ENCODE peak calls at places on chromosomes 3 and 15, in four cellular contexts. Z is Calu3, N is neural crest cell, L is GM12864. J is an unnamed sample.

GRCh38 chr15:25804451-25804850 is 58.7 kb downstream of the ATP10A start:
- DNase-seq in L (no peak), Z (no peak), N (no peak), J (no peak)

GRCh38 chr3:124281453-124282316 is 289.8 kb upstream of the ROPN1 start:
- DNase-seq in Z (peak), L (no peak), N (no peak), J (peak)

GRCh38 chr3:13537926-13538325 is 11.0 kb upstream of the FBLN2 start:
- DNase-seq in N (no peak), Z (peak), L (no peak), J (no peak)

GRCh38 chr15:23566070-23567050 is 886 bp downstream of the MKRN3 start:
- DNase-seq in L (no peak), N (peak), Z (no peak), J (no peak)

GRCh38 chr15:70121656-70122297 is 24.1 kb upstream of the TLE3 start:
- DNase-seq in L (no peak), Z (no peak), N (no peak), J (no peak)

GRCh38 chr3:145417678-145418077 is 743.3 kb downstream of the PLOD2 start:
- DNase-seq in Z (no peak), N (no peak), L (no peak), J (no peak)

GRCh38 chr3:78689378-78689777 is 1078.4 kb downstream of the ROBO1 start:
- DNase-seq in L (no peak), Z (no peak), N (no peak), J (no peak)

GRCh38 chr3:141151439-141151838 is 80.2 kb upstream of the PXYLP1 start:
- DNase-seq in L (no peak), N (no peak), Z (no peak), J (no peak)

GRCh38 chr15:25903024-25903581 is 40.0 kb upstream of the ATP10A start:
- DNase-seq in Z (no peak), N (no peak), L (no peak), J (no peak)

GRCh38 chr3:129187857-129188256 is 4.2 kb upstream of the CNBP start:
- DNase-seq in L (no peak), N (no peak), Z (no peak), J (no peak)

GRCh38 chr3:114584734-114585371 is 291.0 kb downstream of the TIGIT start:
- DNase-seq in L (no peak), N (no peak), Z (no peak), J (no peak)

GRCh38 chr3:112671930-112672715 is 31.2 kb upstream of the CCDC80 start:
- DNase-seq in L (no peak), N (no peak), Z (no peak), J (no peak)

GRCh38 chr3:170144437-170144843 is 37.1 kb downstream of the PHC3 start:
- DNase-seq in Z (no peak), L (no peak), N (no peak), J (peak)

GRCh38 chr15:66505430-66505811 is 295 bp downstream of the ZWILCH start:
- DNase-seq in L (no peak), N (no peak), Z (no peak), J (no peak)

GRCh38 chr3:133937756-133938601 is 42.3 kb upstream of the RAB6B start:
- DNase-seq in L (no peak), N (no peak), Z (peak), J (no peak)

GRCh38 chr3:72641072-72641471 is 207.2 kb downstream of the SHQ1 start:
- DNase-seq in N (no peak), L (no peak), Z (no peak), J (no peak)

GRCh38 chr3:12967751-12968209 is 105.4 kb downstream of the IQSEC1 start:
- DNase-seq in Z (peak), N (peak), L (no peak), J (peak)

GRCh38 chr15:55267401-55268053 is 22.1 kb downstream of the RAB27A start:
- DNase-seq in Z (no peak), L (no peak), N (no peak), J (no peak)

GRCh38 chr3:38738630-38739395 is 77.2 kb downstream of the SCN10A start:
- DNase-seq in N (peak), Z (peak), L (no peak), J (peak)

GRCh38 chr3:53772562-53773329 is 73.5 kb downstream of the CHDH start:
- DNase-seq in L (no peak), N (no peak), Z (no peak), J (no peak)

GRCh38 chr3:172606021-172606420 is 82.8 kb upstream of the TNFSF10 start:
- DNase-seq in N (no peak), Z (no peak), L (no peak), J (no peak)

GRCh38 chr3:37984051-37984450 is 6.5 kb upstream of the VILL start:
- DNase-seq in N (no peak), Z (no peak), L (no peak), J (no peak)

GRCh38 chr15:60077581-60078359 is 73.7 kb downstream of the FOXB1 start:
- DNase-seq in L (no peak), N (no peak), Z (no peak), J (no peak)

GRCh38 chr3:182567666-182568065 is 225.6 kb upstream of the ATP11B start:
- DNase-seq in Z (peak), N (no peak), L (no peak), J (no peak)

GRCh38 chr3:113035387-113035982 is 44.7 kb downstream of the GTPBP8 start:
- DNase-seq in Z (peak), L (no peak), N (peak), J (peak)

GRCh38 chr3:50334339-50335075 is 6.1 kb downstream of the RASSF1 start:
- DNase-seq in L (no peak), Z (no peak), N (no peak), J (no peak)

GRCh38 chr3:194514626-194515025 is 27.8 kb upstream of the ATP13A3 start:
- DNase-seq in N (no peak), L (no peak), Z (no peak), J (no peak)
- TF ChIP-seq CTCF in N (no peak), L (no peak), Z (no peak), J (no peak)

DNA sequence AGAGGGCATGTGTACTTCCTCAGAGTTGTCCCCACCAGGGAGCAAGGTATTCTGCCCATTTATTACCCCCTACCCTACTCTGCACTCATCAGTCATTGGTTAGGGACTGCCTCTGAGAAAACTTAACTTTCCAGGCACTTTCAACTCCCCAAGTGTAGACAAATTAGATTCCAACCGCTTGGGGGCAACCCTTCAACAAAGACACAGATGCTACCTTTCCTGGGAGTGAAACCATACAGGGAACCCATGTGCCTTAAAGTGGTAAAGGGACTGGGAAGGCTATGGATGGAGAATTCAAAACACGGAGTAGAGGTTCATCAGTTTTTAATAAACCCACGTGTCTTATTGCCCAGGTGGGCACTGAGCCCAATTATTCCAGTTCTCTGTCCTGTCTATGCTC is 19.4 kb upstream of the UBE2E2 start:
- DNase-seq in L (no peak), Z (peak), N (peak), J (peak)
- TF ChIP-seq CTCF in L (peak), Z (no peak), N (peak), J (no peak)

DNA sequence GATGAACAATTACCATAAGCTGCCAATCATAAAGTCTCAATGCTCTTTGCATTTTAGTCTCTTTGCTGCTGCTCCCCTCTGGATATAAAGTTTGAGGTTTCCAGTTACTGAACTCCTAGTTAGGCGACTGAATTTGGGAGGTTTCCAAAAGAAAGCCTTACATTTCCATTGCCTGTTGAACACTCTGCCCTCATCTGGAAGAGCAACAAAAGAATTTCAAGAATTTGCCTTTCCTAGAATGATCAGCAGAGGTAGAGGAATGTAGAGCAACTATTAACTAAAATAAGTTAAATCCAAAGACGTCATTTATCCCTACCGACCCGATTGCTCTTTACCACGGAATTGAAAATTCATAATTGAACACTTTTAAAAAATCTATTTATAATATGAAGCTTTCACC is 53.4 kb upstream of the PRICKLE2 start:
- DNase-seq in Z (no peak), N (no peak), L (no peak), J (no peak)
- TF ChIP-seq CTCF in Z (no peak), N (no peak), L (no peak), J (no peak)

GRCh38 chr15:71572452-71573053 is 237.8 kb upstream of the NR2E3 start:
- DNase-seq in Z (peak), L (no peak), N (no peak), J (no peak)
- TF ChIP-seq CTCF in Z (peak), L (no peak), N (no peak), J (no peak)

DNA sequence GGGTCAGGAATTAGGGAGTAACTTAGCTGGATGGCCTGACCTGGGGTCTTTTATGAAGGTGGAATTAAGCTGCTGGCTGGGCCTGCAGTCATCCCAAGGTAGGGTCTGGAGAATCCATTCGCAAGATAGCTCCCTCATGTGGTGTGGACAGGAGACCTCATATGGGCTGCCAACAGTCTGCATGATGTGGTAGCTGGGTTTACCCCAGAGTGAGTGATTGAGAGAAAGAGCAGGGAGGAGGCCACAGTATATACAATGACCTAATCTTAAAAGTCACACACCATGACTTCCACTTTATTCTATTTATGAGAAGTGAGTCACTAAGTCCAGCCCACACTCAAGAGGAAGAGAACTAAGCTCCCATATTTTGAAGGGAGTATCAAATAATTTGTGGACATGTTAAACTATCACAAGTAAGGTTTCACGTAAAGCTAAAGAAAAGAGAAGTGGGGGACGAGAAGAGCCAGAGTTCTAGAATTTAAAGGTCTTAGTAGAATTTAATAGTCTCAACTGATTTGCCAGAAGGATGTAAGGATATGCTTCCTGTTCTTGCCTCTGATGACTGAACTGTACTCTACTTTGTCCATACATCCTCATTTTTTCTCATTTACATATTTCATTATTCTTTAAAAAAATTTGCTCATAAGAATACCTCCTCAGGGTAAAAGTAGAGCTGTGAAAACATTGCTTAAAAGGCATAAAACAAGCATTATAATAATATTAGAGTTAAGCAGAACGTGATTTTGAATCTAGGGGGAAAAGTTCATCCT is 184.4 kb downstream of the PEX5L start:
- DNase-seq in L (peak), N (no peak), Z (no peak), J (peak)
- TF ChIP-seq CTCF in L (no peak), N (no peak), Z (no peak), J (no peak)

GRCh38 chr3:65338571-65338970 is 650.8 kb upstream of the ADAMTS9 start:
- DNase-seq in N (no peak), Z (no peak), L (no peak), J (no peak)

GRCh38 chr3:65330072-65330471 is 642.3 kb upstream of the ADAMTS9 start:
- DNase-seq in N (no peak), L (no peak), Z (no peak), J (no peak)

GRCh38 chr3:65335587-65335986 is 647.8 kb upstream of the ADAMTS9 start:
- DNase-seq in N (no peak), Z (no peak), L (no peak), J (no peak)

GRCh38 chr3:65331730-65332129 is 643.9 kb upstream of the ADAMTS9 start:
- DNase-seq in Z (no peak), N (no peak), L (no peak), J (no peak)

DNA sequence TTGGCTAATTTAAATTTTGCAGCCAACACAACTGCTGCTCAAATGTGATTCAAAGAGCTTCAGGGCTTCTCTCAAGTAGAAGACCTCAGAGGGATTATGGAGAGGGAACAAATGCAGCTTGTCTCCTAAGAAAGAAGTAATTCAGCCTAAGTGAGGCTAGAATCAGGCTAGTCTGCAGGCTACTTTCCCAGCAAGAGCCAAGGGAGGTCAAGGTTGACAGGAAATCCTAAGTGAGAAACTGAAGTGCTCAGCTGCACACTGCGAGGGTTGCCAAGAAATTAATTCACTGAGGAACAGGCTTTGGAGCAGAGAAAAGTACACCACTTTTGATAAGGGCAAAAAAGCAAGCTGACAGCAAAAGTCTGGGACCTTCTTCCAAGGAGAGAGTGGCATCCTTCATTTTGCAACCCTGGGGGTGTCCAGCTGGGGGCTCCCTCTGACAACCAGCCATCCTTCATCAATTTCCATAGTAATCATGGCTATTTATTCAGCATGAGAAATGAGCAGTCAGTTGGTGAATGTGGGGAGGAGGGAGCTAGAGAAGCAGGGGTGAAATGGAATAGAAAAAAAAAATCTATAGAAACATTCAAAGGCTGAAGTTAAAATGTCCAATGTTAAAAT is 646.4 kb upstream of the ADAMTS9 start:
- DNase-seq in N (peak), L (no peak), Z (peak), J (no peak)
- TF ChIP-seq CTCF in N (no peak), L (no peak), Z (no peak), J (no peak)

GRCh38 chr3:71476950-71477349 is 106.6 kb downstream of the FOXP1 start:
- DNase-seq in Z (no peak), L (no peak), N (no peak), J (no peak)
- TF ChIP-seq CTCF in Z (no peak), L (no peak), N (no peak), J (no peak)

GRCh38 chr15:28274635-28275034 is 47.3 kb downstream of the HERC2 start:
- DNase-seq in Z (no peak), L (no peak), N (no peak), J (no peak)

GRCh38 chr15:28271697-28272250 is 50.2 kb downstream of the HERC2 start:
- DNase-seq in Z (no peak), L (no peak), N (no peak), J (no peak)

GRCh38 chr15:28274211-28274610 is 47.8 kb downstream of the HERC2 start:
- DNase-seq in Z (no peak), N (no peak), L (no peak), J (no peak)

GRCh38 chr15:28272587-28272986 is 49.4 kb downstream of the HERC2 start:
- DNase-seq in N (no peak), Z (no peak), L (no peak), J (no peak)

GRCh38 chr15:28273468-28273867 is 48.5 kb downstream of the HERC2 start:
- DNase-seq in Z (no peak), L (no peak), N (peak), J (no peak)
- TF ChIP-seq CTCF in Z (no peak), L (no peak), N (peak), J (no peak)

J was measured in GM20000.